ENCODE peak calls at places on chromosomes 5 and 9, in five cellular contexts. J is stimulated activated effector memory CD8-positive, alpha-beta T cell treated with anti-CD3 and anti-CD28 coated beads, Interleukin-12 subunit alpha, Interleukin-12 subunit beta, amount 100 ng/mL, for 72 hours; S is activated T-helper 1 cell treated with Interleukin-2 at 50 U/mL for 16 hours; T is AG08395; N is left ventricle myocardium inferior. X is an unnamed sample.
A peak's percentile ranks its signal among the peaks of the same experiment; 100 is the strongest.

GRCh38 chr5:111439473-111440075 is 72.8 kb downstream of the STARD4 start:
- DNase-seq in N (no peak), T (peak; percentile 49), J (no peak), S (no peak), X (no peak)

GRCh38 chr5:180080670-180081280 is 9.2 kb upstream of the RNF130 start:
- DNase-seq in N (no peak), T (no peak), J (no peak), S (no peak), X (no peak)

GRCh38 chr9:118023649-118024048 is 319.4 kb downstream of the TLR4 start:
- DNase-seq in N (no peak), T (no peak), S (no peak), J (no peak), X (no peak)

GRCh38 chr5:154342211-154342610 is 103.6 kb upstream of the SAP30L start:
- DNase-seq in N (no peak), S (no peak), J (no peak), T (no peak), X (no peak)

GRCh38 chr5:118022062-118022461 is 966.3 kb downstream of the DTWD2 start:
- DNase-seq in S (no peak), N (no peak), J (no peak), T (no peak), X (no peak)

GRCh38 chr9:133275105-133276000 is at the start of gene ABO:
- DNase-seq in J (no peak), N (peak; percentile 57), S (no peak), T (no peak), X (no peak)

GRCh38 chr5:25107878-25108277 is 463.1 kb upstream of the CDH10 start:
- DNase-seq in J (no peak), N (no peak), T (no peak), S (no peak), X (no peak)

GRCh38 chr9:136886610-136887597 is 588 bp downstream of the TRAF2 start:
- DNase-seq in T (peak; percentile 77), N (no peak), J (no peak), S (no peak), X (no peak)

GRCh38 chr5:137642091-137642490 is 93.8 kb downstream of the KLHL3 start:
- DNase-seq in T (no peak), N (no peak), J (no peak), S (no peak), X (no peak)

GRCh38 chr5:149583394-149583793 is 2.1 kb downstream of the ARHGEF37 start:
- DNase-seq in T (peak; percentile 18), S (no peak), N (no peak), J (no peak), X (peak; percentile 62)

GRCh38 chr9:127522727-127523126 is 71.4 kb downstream of the LRSAM1 start:
- DNase-seq in N (no peak), S (no peak), T (no peak), J (no peak), X (no peak)

GRCh38 chr5:177553671-177554429 is 513 bp downstream of the FAM193B start:
- DNase-seq in N (peak; percentile 40), J (peak; percentile 30), T (peak; percentile 45), S (peak; percentile 15), X (no peak)

GRCh38 chr9:72200452-72200851 is 51.2 kb downstream of the GDA start:
- DNase-seq in T (no peak), N (no peak), J (no peak), S (no peak), X (no peak)

GRCh38 chr9:85942913-85943729 is 2.2 kb downstream of the NAA35 start:
- DNase-seq in S (no peak), J (no peak), N (no peak), T (no peak), X (no peak)

GRCh38 chr9:100346836-100347235 is 5.9 kb downstream of the TEX10 start:
- DNase-seq in J (no peak), T (peak; percentile 75), S (no peak), N (no peak), X (no peak)

GRCh38 chr5:147734839-147735238 is 47.7 kb downstream of the JAKMIP2 start:
- DNase-seq in N (no peak), J (no peak), S (no peak), T (no peak), X (no peak)

GRCh38 chr9:16499866-16500265 is 370.6 kb downstream of the BNC2 start:
- DNase-seq in N (no peak), S (no peak), J (no peak), T (no peak), X (no peak)

GRCh38 chr5:28779161-28779754 is 1740.9 kb upstream of the CDH9 start:
- DNase-seq in J (no peak), T (no peak), N (no peak), S (no peak), X (no peak)

GRCh38 chr5:139671096-139671841 is 23.1 kb downstream of the CXXC5 start:
- DNase-seq in T (no peak), N (peak; percentile 47), J (no peak), S (no peak), X (no peak)

GRCh38 chr5:14813747-14814146 is 57.8 kb downstream of the ANKH start:
- DNase-seq in N (no peak), J (no peak), S (no peak), T (no peak), X (no peak)

GRCh38 chr5:142295084-142295758 is 29.6 kb downstream of the SPRY4 start:
- DNase-seq in J (no peak), S (no peak), T (no peak), N (peak; percentile 49), X (no peak)

GRCh38 chr5:164934561-164934960 is 1429.1 kb downstream of the MAT2B start:
- DNase-seq in J (no peak), T (no peak), S (no peak), N (no peak), X (no peak)

GRCh38 chr9:112046181-112046580 is 128.9 kb downstream of the SUSD1 start:
- DNase-seq in N (no peak), S (no peak), T (peak; percentile 41), J (no peak), X (no peak)

GRCh38 chr9:123448247-123448646 is 92.2 kb downstream of the CRB2 start:
- DNase-seq in T (no peak), N (no peak), S (no peak), J (no peak), X (no peak)

GRCh38 chr9:16363916-16364315 is 506.6 kb downstream of the BNC2 start:
- DNase-seq in T (no peak), S (no peak), N (no peak), J (no peak), X (no peak)

GRCh38 chr5:135238622-135239460 is 160.2 kb downstream of the MACROH2A1 start:
- DNase-seq in T (no peak), N (no peak), J (no peak), S (no peak), X (no peak)

GRCh38 chr5:141507387-141508091 is 18.7 kb downstream of the PCDHGC5 start:
- DNase-seq in S (no peak), T (peak; percentile 77), J (no peak), N (peak; percentile 61), X (no peak)

GRCh38 chr5:9715891-9716335 is 85.8 kb upstream of the TAS2R1 start:
- DNase-seq in J (no peak), T (peak; percentile 37), N (no peak), S (no peak), X (no peak)

GRCh38 chr9:84140535-84141101 is 160.0 kb downstream of the RMI1 start:
- DNase-seq in N (no peak), J (no peak), T (no peak), S (no peak), X (no peak)

GRCh38 chr5:137370511-137371071 is 128.5 kb downstream of the SPOCK1 start:
- DNase-seq in J (no peak), T (no peak), N (no peak), S (no peak), X (no peak)

GRCh38 chr9:92138157-92138959 is 23.1 kb upstream of the SPTLC1 start:
- DNase-seq in J (peak; percentile 80), T (peak; percentile 44), N (peak; percentile 72), S (peak; percentile 50), X (no peak)

GRCh38 chr5:95424526-95424925 is 33.4 kb downstream of the FAM81B start:
- DNase-seq in T (no peak), S (no peak), N (no peak), J (no peak), X (no peak)

GRCh38 chr5:32753051-32753450 is 41.9 kb downstream of the NPR3 start:
- DNase-seq in T (peak; percentile 68), J (no peak), N (no peak), S (no peak), X (no peak)

GRCh38 chr9:14399736-14400657 is 86.1 kb upstream of the NFIB start:
- DNase-seq in N (no peak), T (no peak), S (no peak), J (no peak), X (peak; percentile 45)

GRCh38 chr9:133258061-133259015 is 16.7 kb downstream of the ABO start:
- DNase-seq in J (no peak), N (no peak), T (no peak), S (no peak), X (no peak)

GRCh38 chr9:71001780-71002386 is 119.5 kb downstream of the TRPM3 start:
- DNase-seq in J (no peak), T (no peak), S (no peak), N (no peak), X (no peak)

X was measured in cerebellar nuclear complex.